ENCODE peak calls at places on chromosome 13, in eight cellular contexts. V is putamen; K is prostate gland; J is NCI-H774; A is T-helper 2 cell; T is activated T-helper 1 cell treated with anti-CD3 and anti-CD28 coated beads, Interleukin-2, amount 50 U/mL, for 16 hours; X is activated CD4-positive, alpha-beta T cell treated with anti-CD3 and anti-CD28 coated beads, Interleukin-2, amount 50 U/mL, for 48 hours; F is COR-L47. Y is an unnamed sample.

GRCh38 chr13:50713849-50714248 is 129.6 kb downstream of the DLEU7 start:
- DNase-seq in V (peak; percentile 34), K (no peak), J (no peak), A (peak; percentile 73), T (no peak), X (peak; percentile 10), F (no peak), Y (no peak)

GRCh38 chr13:45512148-45512498 is 47.4 kb downstream of the COG3 start:
- DNase-seq in V (no peak), K (no peak), J (no peak), A (no peak), T (no peak), X (no peak), F (no peak), Y (no peak)

GRCh38 chr13:46783504-46783903 is 13.5 kb downstream of the ESD start:
- DNase-seq in V (no peak), K (no peak), J (no peak), A (no peak), T (no peak), X (no peak), F (no peak), Y (no peak)

GRCh38 chr13:43787998-43788397 is 1.2 kb upstream of the ENOX1 start:
- DNase-seq in V (peak; percentile 56), K (no peak), J (no peak), A (no peak), T (no peak), X (no peak), F (peak; percentile 64), Y (peak; percentile 54)

GRCh38 chr13:51419015-51419636 is 33.7 kb downstream of the INTS6 start:
- DNase-seq in V (no peak), K (no peak), J (no peak), A (no peak), T (no peak), X (no peak), F (no peak), Y (no peak)

GRCh38 chr13:75196112-75196855 is 285.7 kb downstream of the TBC1D4 start:
- DNase-seq in V (no peak), K (no peak), J (no peak), A (no peak), T (no peak), X (no peak), F (no peak), Y (no peak)

GRCh38 chr13:74032325-74032724 is 101.9 kb downstream of the KLF12 start:
- DNase-seq in V (no peak), K (no peak), J (no peak), A (no peak), T (no peak), X (no peak), F (no peak), Y (no peak)

GRCh38 chr13:35723820-35724219 is 247.3 kb upstream of the MAB21L1 start:
- DNase-seq in V (no peak), K (no peak), J (no peak), A (no peak), T (no peak), X (no peak), F (no peak), Y (no peak)

GRCh38 chr13:106096661-106097092 is 438.8 kb downstream of the EFNB2 start:
- DNase-seq in V (no peak), K (peak; percentile 54), J (no peak), A (no peak), T (no peak), X (no peak), F (no peak), Y (no peak)

GRCh38 chr13:21006141-21007005 is 55.0 kb downstream of the LATS2 start:
- DNase-seq in V (no peak), K (no peak), J (no peak), A (no peak), T (no peak), X (no peak), F (no peak), Y (no peak)

GRCh38 chr13:79724348-79725103 is 243.6 kb downstream of the NDFIP2 start:
- DNase-seq in V (no peak), K (no peak), J (no peak), A (no peak), T (no peak), X (no peak), F (no peak), Y (no peak)

GRCh38 chr13:74243637-74244526 is 109.7 kb upstream of the KLF12 start:
- DNase-seq in V (no peak), K (no peak), J (no peak), A (peak; percentile 90), T (no peak), X (no peak), F (no peak), Y (no peak)

GRCh38 chr13:80047406-80047805 is 293.5 kb downstream of the SPRY2 start:
- DNase-seq in V (no peak), K (peak; percentile 7), J (no peak), A (no peak), T (no peak), X (no peak), F (no peak), Y (no peak)

GRCh38 chr13:36207672-36208071 is 6.7 kb downstream of the SOHLH2 start:
- DNase-seq in V (no peak), K (no peak), J (no peak), A (no peak), T (no peak), X (no peak), F (no peak), Y (no peak)

GRCh38 chr13:59991395-59991794 is 172.3 kb downstream of the DIAPH3 start:
- DNase-seq in V (no peak), K (no peak), J (no peak), A (no peak), T (no peak), X (no peak), F (no peak), Y (no peak)

GRCh38 chr13:77574076-77574475 is 38.6 kb downstream of the SCEL start:
- DNase-seq in V (peak; percentile 70), K (no peak), J (no peak), A (no peak), T (no peak), X (no peak), F (no peak), Y (no peak)

GRCh38 chr13:112144616-112145220 is 77.8 kb downstream of the SOX1 start:
- DNase-seq in V (no peak), K (no peak), J (no peak), A (no peak), T (no peak), X (no peak), F (no peak), Y (no peak)

GRCh38 chr13:99929866-99930265 is 41.7 kb downstream of the ZIC5 start:
- DNase-seq in V (no peak), K (no peak), J (no peak), A (no peak), T (no peak), X (no peak), F (no peak), Y (no peak)

GRCh38 chr13:47332149-47332548 is 435.3 kb upstream of the HTR2A start:
- DNase-seq in V (no peak), K (no peak), J (no peak), A (no peak), T (no peak), X (no peak), F (no peak), Y (no peak)

GRCh38 chr13:23348270-23349126 is 85.0 kb downstream of the SACS start:
- DNase-seq in V (peak; percentile 46), K (no peak), J (no peak), A (no peak), T (no peak), X (no peak), F (no peak), Y (no peak)

GRCh38 chr13:51922771-51923480 is 61.2 kb downstream of the CCDC70 start:
- DNase-seq in V (no peak), K (no peak), J (no peak), A (no peak), T (no peak), X (no peak), F (no peak), Y (no peak)

GRCh38 chr13:28527629-28528028 is 32.7 kb upstream of the FLT1 start:
- DNase-seq in V (no peak), K (no peak), J (no peak), A (no peak), T (no peak), X (no peak), F (no peak), Y (no peak)

GRCh38 chr13:99953138-99953755 is 18.3 kb downstream of the ZIC5 start:
- DNase-seq in V (no peak), K (no peak), J (no peak), A (no peak), T (no peak), X (no peak), F (no peak), Y (no peak)

GRCh38 chr13:80297094-80297493 is 43.8 kb downstream of the SPRY2 start:
- DNase-seq in V (no peak), K (no peak), J (no peak), A (no peak), T (no peak), X (no peak), F (no peak), Y (no peak)

GRCh38 chr13:39468306-39468705 is 134.7 kb downstream of the LHFPL6 start:
- DNase-seq in V (no peak), K (no peak), J (no peak), A (no peak), T (no peak), X (no peak), F (no peak), Y (no peak)